ENCODE peak calls at places on chromosome 19, in four cellular contexts. L is epithelial cell of proximal tubule, N is uterus, Z is endothelial cell of umbilical vein. D is an unnamed sample.

GRCh38 chr19:3383121-3383722 is 16.8 kb downstream of the NFIC start:
- DNase-seq in L (no peak), N (peak), Z (no peak), D (no peak)

GRCh38 chr19:55305491-55305890 is 19.6 kb downstream of the TMEM150B start:
- DNase-seq in L (no peak), N (peak), Z (peak), D (no peak)

GRCh38 chr19:30226464-30227070 is 145.6 kb upstream of the ZNF536 start:
- DNase-seq in L (no peak), N (no peak), Z (no peak), D (no peak)

GRCh38 chr19:18220632-18221275 is 5.5 kb downstream of the PDE4C start:
- DNase-seq in L (no peak), N (no peak), Z (no peak), D (no peak)

GRCh38 chr19:21474671-21475181 is 30.7 kb upstream of the ZNF429 start:
- DNase-seq in L (peak), N (peak), Z (no peak), D (no peak)

GRCh38 chr19:29939628-29940027 is 2.4 kb upstream of the URI1 start:
- DNase-seq in L (no peak), N (no peak), Z (no peak), D (no peak)

GRCh38 chr19:4795400-4795799 is 3.9 kb downstream of the FEM1A start:
- DNase-seq in L (no peak), N (no peak), Z (no peak), D (no peak)

GRCh38 chr19:2624537-2625091 is 77.9 kb downstream of the GNG7 start:
- DNase-seq in L (no peak), N (no peak), Z (no peak), D (no peak)

GRCh38 chr19:47414469-47414868 is 4.9 kb downstream of the MEIS3 start:
- DNase-seq in L (no peak), N (no peak), Z (no peak), D (no peak)
- TF ChIP-seq CTCF in L (peak), N (no peak), Z (peak), D (no peak)

GRCh38 chr19:53910170-53910518 is 1.1 kb downstream of the CACNG7 start:
- DNase-seq in L (no peak), N (no peak), Z (no peak), D (no peak)

GRCh38 chr19:53916004-53916403 is 6.9 kb downstream of the CACNG7 start:
- DNase-seq in L (no peak), N (no peak), Z (no peak), D (no peak)

GRCh38 chr19:53909471-53910169 is 542 bp downstream of the CACNG7 start:
- DNase-seq in L (no peak), N (no peak), Z (no peak), D (no peak)

GRCh38 chr19:53915000-53915399 is 5.9 kb downstream of the CACNG7 start:
- DNase-seq in L (no peak), N (no peak), Z (no peak), D (no peak)

DNA sequence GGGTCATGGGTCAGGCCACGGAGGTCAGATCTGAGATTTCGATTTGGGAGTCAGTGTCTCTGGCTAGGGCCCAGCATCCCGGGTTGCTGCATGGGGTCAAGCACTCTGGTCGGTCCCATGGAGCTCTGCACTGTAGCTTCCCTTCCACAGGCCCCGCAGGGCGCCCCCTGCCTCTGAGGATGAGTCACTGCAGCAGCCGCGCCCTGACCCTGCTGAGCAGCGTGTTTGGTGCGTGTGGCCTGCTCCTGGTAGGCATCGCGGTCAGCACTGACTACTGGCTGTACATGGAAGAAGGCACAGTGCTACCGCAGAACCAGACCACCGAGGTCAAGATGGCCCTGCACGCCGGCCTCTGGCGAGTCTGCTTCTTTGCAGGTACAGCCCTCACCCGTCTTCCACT is 3.6 kb downstream of the CACNG7 start:
- DNase-seq in L (no peak), N (no peak), Z (no peak), D (no peak)
- TF ChIP-seq CTCF in L (peak), N (no peak), Z (peak), D (no peak)

GRCh38 chr19:37551123-37551993 is 43.2 kb downstream of the ZNF571 start:
- DNase-seq in L (no peak), N (no peak), Z (peak), D (no peak)
- TF ChIP-seq CTCF in L (peak), N (no peak), Z (peak), D (peak)

DNA sequence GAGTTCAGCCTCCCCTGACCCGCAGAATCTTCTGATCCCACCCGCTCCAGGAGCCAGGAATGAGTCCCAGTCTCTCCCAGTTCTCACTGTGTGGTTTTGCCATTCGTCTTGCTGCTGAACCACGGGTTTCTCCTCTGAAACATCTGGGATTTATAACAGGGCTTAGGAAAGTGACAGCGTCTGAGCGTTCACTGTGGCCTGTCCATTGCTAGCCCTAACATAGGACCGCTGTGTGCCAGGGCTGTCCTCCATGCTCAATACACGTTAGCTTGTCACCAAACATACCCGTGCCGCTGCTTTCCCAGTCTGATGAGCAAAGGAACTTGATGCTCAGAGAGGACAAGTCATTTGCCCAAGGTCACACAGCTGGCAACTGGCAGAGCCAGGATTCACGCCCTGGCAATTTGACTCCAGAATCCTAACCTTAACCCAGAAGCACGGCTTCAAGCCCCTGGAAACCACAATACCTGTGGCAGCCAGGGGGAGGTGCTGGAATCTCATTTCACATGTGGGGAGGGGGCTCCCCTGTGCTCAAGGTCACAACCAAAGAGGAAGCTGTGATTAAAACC is 1.1 kb upstream of the APOE start:
- DNase-seq in L (no peak), N (no peak), Z (no peak), D (no peak)
- TF ChIP-seq CTCF in L (peak), N (no peak), Z (peak), D (no peak)

GRCh38 chr19:13376537-13376936 is 129.7 kb downstream of the CACNA1A start:
- DNase-seq in L (no peak), N (no peak), Z (no peak), D (no peak)
- TF ChIP-seq CTCF in L (no peak), N (no peak), Z (no peak), D (no peak)

DNA sequence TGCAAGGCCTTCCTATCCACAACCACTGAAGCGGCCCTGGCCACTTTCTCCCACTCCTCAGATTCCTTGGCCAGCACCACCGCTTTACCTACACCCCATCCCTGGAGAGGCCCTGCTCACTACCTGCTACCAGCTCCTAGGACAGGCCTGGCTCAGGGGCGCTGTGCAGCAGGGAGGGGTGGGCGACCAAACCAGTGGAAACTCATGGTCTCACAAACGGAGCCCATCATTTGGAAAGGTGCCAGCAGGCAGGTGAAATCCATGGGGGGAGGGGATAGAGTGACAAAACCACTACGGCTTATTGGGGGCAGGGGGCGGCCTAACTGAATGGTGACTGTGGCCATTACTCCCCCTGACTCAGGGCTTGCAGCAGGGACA is 27.6 kb downstream of the C19orf47 start:
- DNase-seq in L (no peak), N (no peak), Z (no peak), D (no peak)
- TF ChIP-seq CTCF in L (no peak), N (no peak), Z (no peak), D (no peak)

GRCh38 chr19:51712461-51713081 is 11.2 kb downstream of the HAS1 start:
- DNase-seq in L (no peak), N (no peak), Z (no peak), D (no peak)
- TF ChIP-seq CTCF in L (peak), N (no peak), Z (peak), D (peak)

GRCh38 chr19:44959691-44960090 is 4.5 kb downstream of the CLPTM1 start:
- DNase-seq in L (no peak), N (no peak), Z (no peak), D (no peak)

GRCh38 chr19:44958090-44958489 is 2.9 kb downstream of the CLPTM1 start:
- DNase-seq in L (no peak), N (no peak), Z (no peak), D (no peak)

GRCh38 chr19:44960906-44961734 is 5.9 kb downstream of the CLPTM1 start:
- DNase-seq in L (no peak), N (no peak), Z (no peak), D (no peak)

GRCh38 chr19:44961821-44962220 is 6.6 kb downstream of the CLPTM1 start:
- DNase-seq in L (no peak), N (no peak), Z (no peak), D (no peak)
- TF ChIP-seq CTCF in L (no peak), N (no peak), Z (no peak), D (no peak)

DNA sequence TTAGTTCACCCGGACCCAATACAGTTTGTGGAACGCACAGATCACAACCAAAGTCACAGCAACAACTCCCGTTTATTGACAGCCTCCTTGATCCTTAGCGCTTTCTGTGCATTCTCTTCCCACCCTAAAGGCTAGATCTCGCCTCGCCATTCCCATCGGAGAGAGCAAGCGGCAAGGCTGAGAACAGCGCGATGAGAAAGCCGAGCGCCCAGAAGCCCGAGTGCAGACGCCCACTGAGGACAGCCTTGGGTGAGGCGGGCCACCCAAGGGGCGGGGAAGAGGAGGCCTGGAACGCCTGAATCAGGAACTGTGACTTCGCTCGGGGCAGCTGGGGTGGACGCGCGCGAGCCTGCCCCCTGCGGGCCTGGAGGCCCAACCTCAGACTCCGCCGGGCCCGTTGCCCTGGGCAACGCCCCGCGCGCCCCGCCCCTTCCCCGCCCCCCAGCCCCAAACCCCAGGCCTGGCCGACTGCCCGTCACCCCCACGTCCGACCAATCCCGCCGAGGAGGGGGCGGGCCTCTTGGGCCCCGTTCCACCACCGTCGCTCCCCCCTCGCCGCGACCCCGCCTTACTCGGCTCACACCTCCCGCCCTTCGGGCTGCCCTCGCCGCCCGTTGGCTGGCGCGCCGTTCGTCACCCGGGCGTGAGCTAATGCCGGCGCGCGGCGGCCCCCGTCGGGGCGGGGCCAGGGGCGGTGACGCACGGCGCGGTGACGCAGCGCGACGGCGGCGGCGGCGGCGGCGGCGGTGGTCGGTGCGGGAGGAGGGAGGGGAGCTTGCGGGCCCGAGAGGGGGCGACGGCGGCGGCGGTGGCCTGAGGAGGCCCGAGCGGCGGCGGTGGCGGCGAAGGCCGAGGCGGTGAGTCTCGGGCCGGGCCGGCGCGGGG is at the start of gene SAMD4B:
- DNase-seq in L (peak), N (peak), Z (peak), D (peak)
- TF ChIP-seq CTCF in L (peak), N (peak), Z (peak), D (peak)

D was measured in esophagus squamous epithelium.